ENCODE peak calls at places on chromosome 2, in four cellular contexts. B is SK-N-SH; D is CD8-positive, alpha-beta T cell; P is cardiac muscle cell. K is an unnamed sample. For H3K4me1, the result is how much of the 10 kb centered on the place peaks cover.

GRCh38 chr2:43484323-43484930 is 111.4 kb downstream of the THADA start:
- DNase-seq in D (no peak), P (peak), B (peak), K (peak)

GRCh38 chr2:126891681-126892500 is 6.8 kb upstream of the TEX51 start:
- DNase-seq in B (no peak), D (no peak), P (no peak), K (no peak)

GRCh38 chr2:181679544-181679979 is 755 bp downstream of the NEUROD1 start:
- DNase-seq in B (no peak), D (no peak), P (no peak), K (no peak)

GRCh38 chr2:140506606-140507005 is 1624.2 kb downstream of the LRP1B start:
- DNase-seq in D (no peak), B (no peak), P (peak), K (no peak)

GRCh38 chr2:40364143-40364903 is 87.6 kb downstream of the SLC8A1 start:
- DNase-seq in D (no peak), B (no peak), P (peak), K (no peak)

GRCh38 chr2:9815844-9816279 is 27.4 kb upstream of the TAF1B start:
- DNase-seq in D (no peak), P (no peak), B (no peak), K (no peak)

GRCh38 chr2:237092506-237092905 is 6.8 kb downstream of the COPS8 start:
- DNase-seq in B (no peak), D (no peak), P (peak), K (no peak)

GRCh38 chr2:3645745-3646389 is 12.1 kb upstream of the ALLC start:
- DNase-seq in D (no peak), P (no peak), B (no peak), K (no peak)

GRCh38 chr2:28274911-28275685 is 117.6 kb upstream of the FOSL2 start:
- DNase-seq in P (peak), B (no peak), D (no peak), K (no peak)

GRCh38 chr2:226738191-226738820 is 61.3 kb downstream of the IRS1 start:
- DNase-seq in D (no peak), B (no peak), P (no peak), K (no peak)

GRCh38 chr2:37656512-37657423 is 14.7 kb downstream of the CDC42EP3 start:
- DNase-seq in D (no peak), B (no peak), P (no peak), K (no peak)

GRCh38 chr2:8853406-8853805 is 16.0 kb upstream of the KIDINS220 start:
- DNase-seq in D (no peak), B (no peak), P (no peak), K (no peak)

DNA sequence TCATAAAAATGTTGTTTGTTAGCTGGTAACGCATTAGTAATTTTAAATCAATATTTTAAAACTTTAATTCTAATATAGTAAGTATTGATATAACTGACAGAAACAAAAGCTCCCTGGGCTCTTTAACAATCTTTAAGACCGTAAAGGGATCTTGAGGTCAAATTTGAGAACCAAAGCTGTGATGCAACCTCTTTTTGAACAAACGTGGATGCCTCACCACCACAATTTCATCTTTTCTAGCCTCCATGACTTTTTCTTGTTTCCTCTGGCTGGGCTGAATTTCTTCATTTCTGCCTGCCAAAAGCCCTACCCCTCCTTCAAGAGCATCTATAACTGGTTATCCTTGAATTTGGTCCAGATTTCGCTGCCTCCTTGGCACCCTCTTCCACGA is 562 bp upstream of the POLE4 start:
- DNase-seq in D (no peak), B (no peak), P (no peak), K (no peak)
- H3K27ac ChIP-seq in D (peak), B (no peak), P (no peak), K (peak)

DNA sequence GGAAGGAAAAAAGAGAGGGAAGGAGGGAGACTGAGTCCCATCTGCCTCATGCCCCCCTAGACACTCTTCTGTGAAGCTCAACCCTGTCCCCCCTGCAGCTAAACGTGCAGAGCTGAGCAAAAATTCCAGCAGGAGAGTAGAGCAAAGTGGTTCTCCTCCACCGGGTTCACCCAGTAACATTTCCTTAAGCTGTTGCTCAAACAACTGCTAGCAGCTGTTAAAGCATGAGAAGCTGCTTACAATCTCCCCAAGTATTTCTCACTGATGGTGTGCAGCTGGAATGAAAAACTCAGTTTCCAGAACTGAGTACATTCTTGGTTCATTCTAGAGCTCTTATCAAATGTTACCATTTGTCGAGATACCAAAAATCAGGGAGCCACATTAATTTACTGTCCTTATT is 92.4 kb downstream of the STK39 start:
- DNase-seq in D (no peak), B (no peak), P (peak), K (no peak)
- H3K4me1 ChIP-seq in D (under half), B (under half), P (under half), K (under half)

GRCh38 chr2:121562269-121563176 is 31.8 kb downstream of the RNU4ATAC start:
- DNase-seq in P (no peak), B (no peak), D (no peak), K (no peak)
- H3K27ac ChIP-seq in P (no peak), B (no peak), D (no peak), K (no peak)

GRCh38 chr2:12732663-12733062 is 15.9 kb downstream of the TRIB2 start:
- DNase-seq in D (no peak), B (no peak), P (no peak), K (no peak)
- H3K4me1 ChIP-seq in D (half or more), B (under half), P (under half), K (half or more)

GRCh38 chr2:230922951-230923717 is 1.9 kb downstream of the GPR55 start:
- DNase-seq in D (no peak), B (no peak), P (no peak), K (no peak)
- H3K27ac ChIP-seq in D (no peak), B (no peak), P (no peak), K (no peak)

GRCh38 chr2:38697116-38697840 is 31.4 kb downstream of the GALM start:
- DNase-seq in P (no peak), D (peak), B (no peak), K (no peak)
- H3K4me1 ChIP-seq in P (under half), D (under half), B (under half), K (half or more)

K was measured in naive thymus-derived CD4-positive, alpha-beta T cell.